ENCODE peak calls at places on chromosome 6, in four cellular contexts. One of them, this sample, is unnamed.

GRCh38 chr6:2485116-2485515 is 239.7 kb upstream of the GMDS start:
- DNase-seq in uterus: no peak
- DNase-seq in body of pancreas: peak; percentile 80
- DNase-seq in IMR-90: no peak
- DNase-seq in this sample: no peak

GRCh38 chr6:71579902-71580301 is 291.3 kb downstream of the OGFRL1 start:
- DNase-seq in body of pancreas: no peak
- DNase-seq in uterus: no peak
- DNase-seq in IMR-90: no peak
- DNase-seq in this sample: no peak

GRCh38 chr6:40713002-40713719 is 126.0 kb upstream of the LRFN2 start:
- DNase-seq in IMR-90: no peak
- DNase-seq in uterus: no peak
- DNase-seq in body of pancreas: no peak
- DNase-seq in this sample: no peak

GRCh38 chr6:115890238-115890637 is 170.5 kb downstream of the FRK start:
- DNase-seq in IMR-90: no peak
- DNase-seq in uterus: no peak
- DNase-seq in body of pancreas: no peak
- DNase-seq in this sample: no peak

GRCh38 chr6:78864957-78865356 is 2.4 kb upstream of the IRAK1BP1 start:
- DNase-seq in uterus: no peak
- DNase-seq in body of pancreas: no peak
- DNase-seq in IMR-90: no peak
- DNase-seq in this sample: no peak

GRCh38 chr6:11738681-11739375 is 39.8 kb downstream of the ADTRP start:
- DNase-seq in IMR-90: no peak
- DNase-seq in body of pancreas: no peak
- DNase-seq in uterus: no peak
- DNase-seq in this sample: no peak

GRCh38 chr6:29694637-29695036 is 13.7 kb upstream of the ZFP57 start:
- DNase-seq in body of pancreas: no peak
- DNase-seq in uterus: no peak
- DNase-seq in IMR-90: no peak
- DNase-seq in this sample: no peak

GRCh38 chr6:107731422-107732319 is 92.4 kb downstream of the SCML4 start:
- DNase-seq in uterus: no peak
- DNase-seq in body of pancreas: no peak
- DNase-seq in IMR-90: no peak
- DNase-seq in this sample: no peak

GRCh38 chr6:30876039-30876730 is 8.1 kb upstream of the DDR1 start:
- DNase-seq in uterus: peak; percentile 80
- DNase-seq in IMR-90: peak; percentile 75
- DNase-seq in body of pancreas: peak; percentile 69
- DNase-seq in this sample: peak; percentile 78

GRCh38 chr6:108675226-108676160 is 114.8 kb downstream of the FOXO3 start:
- DNase-seq in body of pancreas: no peak
- DNase-seq in uterus: no peak
- DNase-seq in IMR-90: no peak
- DNase-seq in this sample: no peak

GRCh38 chr6:170276369-170277057 is 14.4 kb downstream of the DLL1 start:
- DNase-seq in uterus: peak; percentile 82
- DNase-seq in IMR-90: no peak
- DNase-seq in body of pancreas: peak; percentile 47
- DNase-seq in this sample: peak; percentile 67
- H3K27ac ChIP-seq in uterus: peak overlapping the region; percentile 61
- H3K27ac ChIP-seq in IMR-90: no peak overlapping the region
- H3K27ac ChIP-seq in body of pancreas: no peak overlapping the region
- H3K27ac ChIP-seq in this sample: peak overlapping the region; percentile 70

DNA sequence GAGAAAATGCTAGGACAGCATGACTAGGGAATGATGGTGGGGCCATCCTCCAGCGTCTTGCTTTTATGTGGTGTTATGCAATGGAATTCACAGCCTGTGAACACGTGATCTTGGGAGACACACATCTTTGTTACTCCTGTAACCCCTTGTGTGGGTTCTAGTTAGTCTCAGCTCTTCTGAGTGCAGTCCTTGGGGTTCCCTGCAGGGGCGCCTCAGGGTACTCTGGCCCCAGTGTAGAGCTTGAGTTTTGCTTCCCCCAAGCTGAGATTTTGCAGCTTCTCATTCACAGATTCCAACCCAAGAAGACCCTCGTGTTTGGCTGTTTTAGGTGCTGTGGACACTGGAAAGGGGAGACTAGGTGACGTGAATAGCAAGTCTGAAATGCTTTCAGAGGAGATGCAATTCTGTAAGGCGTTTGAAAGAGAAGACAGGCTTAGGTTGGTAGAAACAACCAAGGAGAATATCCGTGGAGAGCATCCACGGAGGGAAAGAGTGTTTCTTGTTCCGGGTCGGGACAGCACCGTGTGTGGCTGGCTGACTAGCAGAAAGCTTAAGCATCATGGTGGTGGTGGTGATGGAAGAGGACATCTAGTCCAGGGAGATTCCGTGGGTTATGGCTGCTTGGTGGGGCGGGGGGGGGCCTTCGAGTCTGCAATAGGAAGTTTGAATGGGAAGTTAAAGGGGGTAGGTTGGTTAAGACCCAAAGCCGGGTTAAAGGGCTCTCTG is 30.1 kb downstream of the DUSP22 start:
- DNase-seq in IMR-90: no peak
- DNase-seq in uterus: no peak
- DNase-seq in body of pancreas: no peak
- DNase-seq in this sample: no peak
- H3K4me1 ChIP-seq in IMR-90: peaks cover 3% of the 10 kb centered on the region
- H3K4me1 ChIP-seq in uterus: no peaks in the 10 kb centered on the region
- H3K4me1 ChIP-seq in body of pancreas: no peaks in the 10 kb centered on the region
- H3K4me1 ChIP-seq in this sample: peaks cover under 1% of the 10 kb centered on the region

GRCh38 chr6:36873612-36874011 is 991 bp downstream of the PPIL1 start:
- DNase-seq in uterus: no peak
- DNase-seq in IMR-90: no peak
- DNase-seq in body of pancreas: no peak
- DNase-seq in this sample: no peak

GRCh38 chr6:36874016-36874442 is 574 bp downstream of the PPIL1 start:
- DNase-seq in body of pancreas: peak; percentile 74
- DNase-seq in IMR-90: peak; percentile 35
- DNase-seq in uterus: peak; percentile 37
- DNase-seq in this sample: no peak

GRCh38 chr6:36873115-36873514 is 1.5 kb downstream of the PPIL1 start:
- DNase-seq in body of pancreas: no peak
- DNase-seq in IMR-90: no peak
- DNase-seq in uterus: no peak
- DNase-seq in this sample: no peak

GRCh38 chr6:36875250-36875633 is 639 bp upstream of the PPIL1 start:
- DNase-seq in body of pancreas: no peak
- DNase-seq in uterus: no peak
- DNase-seq in IMR-90: no peak
- DNase-seq in this sample: no peak

GRCh38 chr6:36874443-36875249 is at the start of gene PPIL1:
- DNase-seq in body of pancreas: peak; percentile 90
- DNase-seq in uterus: peak; percentile 81
- DNase-seq in IMR-90: peak; percentile 90
- DNase-seq in this sample: peak; percentile 91
- TF ChIP-seq POLR2A in body of pancreas: peak; percentile 55
- TF ChIP-seq POLR2A in uterus: peak; percentile 43
- TF ChIP-seq POLR2A in IMR-90: peak; percentile 53
- TF ChIP-seq POLR2A in this sample: no peak

DNA sequence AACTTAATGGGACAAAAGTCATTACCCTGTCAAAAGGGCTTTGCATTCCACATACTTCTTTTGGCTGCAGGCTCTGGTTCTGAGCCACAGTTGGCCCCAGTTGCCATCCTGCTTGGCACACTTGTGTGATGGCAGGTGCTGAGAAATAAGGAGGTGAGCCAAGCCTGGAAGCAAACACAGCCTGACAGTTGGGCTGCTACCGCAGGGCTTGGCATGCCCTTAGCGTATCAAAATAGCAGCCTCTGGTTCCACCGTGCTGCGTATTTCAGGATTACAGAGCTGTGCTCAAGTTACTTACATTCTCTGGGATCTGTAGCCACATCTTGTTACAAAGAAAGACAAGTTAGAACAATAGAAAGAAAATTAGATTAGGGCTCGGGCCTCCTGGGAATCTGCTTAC is 11.1 kb downstream of the MTHFD1L start:
- DNase-seq in body of pancreas: peak; percentile 90
- DNase-seq in uterus: no peak
- DNase-seq in IMR-90: peak; percentile 37
- DNase-seq in this sample: peak; percentile 70
- H3K27ac ChIP-seq in body of pancreas: no peak overlapping the region
- H3K27ac ChIP-seq in uterus: no peak overlapping the region
- H3K27ac ChIP-seq in IMR-90: peak overlapping the region; percentile 10
- H3K27ac ChIP-seq in this sample: no peak overlapping the region

DNA sequence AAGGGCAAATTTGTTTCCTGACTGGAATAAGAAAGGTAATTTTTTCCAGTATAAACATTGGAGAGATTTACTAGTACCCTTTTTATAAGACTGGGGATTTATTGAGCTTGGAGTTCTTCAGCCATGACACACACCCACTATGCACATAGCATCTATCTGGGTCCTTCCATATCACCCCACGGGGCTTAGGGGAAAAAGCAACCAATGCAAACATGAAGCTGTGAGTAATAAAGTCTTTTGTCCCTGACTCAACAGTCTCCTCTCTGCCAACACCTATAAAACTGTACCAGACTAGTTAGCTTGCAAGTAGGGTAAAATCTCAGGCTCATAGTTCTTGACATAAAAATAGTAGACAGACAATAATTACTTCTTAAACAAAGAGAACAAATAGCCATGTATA is 23.4 kb downstream of the COL21A1 start:
- DNase-seq in body of pancreas: no peak
- DNase-seq in uterus: peak; percentile 38
- DNase-seq in IMR-90: peak; percentile 45
- DNase-seq in this sample: no peak
- H3K4me1 ChIP-seq in body of pancreas: no peaks in the 10 kb centered on the region
- H3K4me1 ChIP-seq in uterus: no peaks in the 10 kb centered on the region
- H3K4me1 ChIP-seq in IMR-90: no peaks in the 10 kb centered on the region
- H3K4me1 ChIP-seq in this sample: no peaks in the 10 kb centered on the region

GRCh38 chr6:69866351-69867074 is at the start of gene COL19A1:
- DNase-seq in uterus: no peak
- DNase-seq in body of pancreas: peak; percentile 29
- DNase-seq in IMR-90: no peak
- DNase-seq in this sample: peak; percentile 47
- TF ChIP-seq POLR2A in uterus: no peak
- TF ChIP-seq POLR2A in body of pancreas: no peak
- TF ChIP-seq POLR2A in IMR-90: no peak
- TF ChIP-seq POLR2A in this sample: peak; percentile 0

DNA sequence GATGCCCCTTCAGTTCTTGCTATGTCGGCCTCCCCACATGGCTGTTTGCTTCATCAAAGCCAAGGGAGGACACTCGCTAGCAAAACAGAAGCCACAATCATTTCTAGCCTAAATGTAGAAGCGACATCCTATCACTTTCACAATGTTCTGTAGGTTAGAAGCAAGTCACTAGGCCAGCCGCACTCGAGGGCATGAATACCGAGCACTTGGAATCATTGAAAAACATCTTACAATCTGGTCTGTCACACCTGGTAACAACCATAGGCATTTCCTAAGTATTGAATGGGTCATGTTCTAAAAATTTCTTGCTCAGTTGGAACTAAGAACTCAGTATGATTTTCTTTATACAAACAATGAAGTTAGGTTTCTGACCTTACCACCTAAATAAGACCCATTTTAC is 192.3 kb downstream of the AIG1 start:
- DNase-seq in body of pancreas: no peak
- DNase-seq in uterus: no peak
- DNase-seq in IMR-90: no peak
- DNase-seq in this sample: no peak
- H3K27ac ChIP-seq in body of pancreas: no peak overlapping the region
- H3K27ac ChIP-seq in uterus: no peak overlapping the region
- H3K27ac ChIP-seq in IMR-90: no peak overlapping the region
- H3K27ac ChIP-seq in this sample: no peak overlapping the region

GRCh38 chr6:156980948-156981347 is 203.8 kb downstream of the ARID1B start:
- DNase-seq in uterus: no peak
- DNase-seq in body of pancreas: no peak
- DNase-seq in IMR-90: no peak
- DNase-seq in this sample: no peak
- H3K4me1 ChIP-seq in uterus: peaks cover 10% of the 10 kb centered on the region
- H3K4me1 ChIP-seq in body of pancreas: peaks cover 36% of the 10 kb centered on the region
- H3K4me1 ChIP-seq in IMR-90: peaks cover 10% of the 10 kb centered on the region
- H3K4me1 ChIP-seq in this sample: peaks cover 8% of the 10 kb centered on the region

DNA sequence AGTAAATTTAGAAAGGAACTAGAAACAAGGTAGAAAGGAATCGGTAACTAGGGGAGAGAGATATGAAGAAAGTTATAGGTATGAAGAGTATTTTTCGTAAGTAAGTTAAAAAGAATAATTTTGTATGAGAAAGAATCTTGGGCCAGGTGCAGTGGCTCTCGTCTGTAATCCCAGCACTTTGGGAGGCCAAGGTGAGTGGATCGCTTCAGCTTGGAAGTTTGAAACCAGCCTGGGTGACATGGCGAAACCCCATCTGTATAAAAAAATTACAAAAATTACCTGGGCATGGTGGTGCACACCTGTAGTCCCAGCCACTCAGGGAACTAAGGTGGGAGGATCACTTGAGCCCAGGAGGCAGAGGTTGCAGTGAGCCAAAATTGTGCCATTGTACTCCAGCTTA is 42.0 kb downstream of the TCP11 start:
- DNase-seq in uterus: no peak
- DNase-seq in IMR-90: no peak
- DNase-seq in body of pancreas: no peak
- DNase-seq in this sample: no peak
- TF ChIP-seq POLR2A in uterus: no peak
- TF ChIP-seq POLR2A in IMR-90: no peak
- TF ChIP-seq POLR2A in body of pancreas: no peak
- TF ChIP-seq POLR2A in this sample: no peak

GRCh38 chr6:106547961-106548453 is 81.3 kb downstream of the RTN4IP1 start:
- DNase-seq in IMR-90: peak; percentile 85
- DNase-seq in body of pancreas: no peak
- DNase-seq in uterus: peak; percentile 26
- DNase-seq in this sample: no peak

GRCh38 chr6:106549521-106549920 is 79.8 kb downstream of the RTN4IP1 start:
- DNase-seq in uterus: no peak
- DNase-seq in body of pancreas: no peak
- DNase-seq in IMR-90: no peak
- DNase-seq in this sample: no peak

GRCh38 chr6:106547053-106547414 is 82.3 kb downstream of the RTN4IP1 start:
- DNase-seq in IMR-90: no peak
- DNase-seq in uterus: no peak
- DNase-seq in body of pancreas: no peak
- DNase-seq in this sample: no peak

GRCh38 chr6:106547556-106547955 is 81.7 kb downstream of the RTN4IP1 start:
- DNase-seq in body of pancreas: no peak
- DNase-seq in IMR-90: no peak
- DNase-seq in uterus: no peak
- DNase-seq in this sample: no peak

DNA sequence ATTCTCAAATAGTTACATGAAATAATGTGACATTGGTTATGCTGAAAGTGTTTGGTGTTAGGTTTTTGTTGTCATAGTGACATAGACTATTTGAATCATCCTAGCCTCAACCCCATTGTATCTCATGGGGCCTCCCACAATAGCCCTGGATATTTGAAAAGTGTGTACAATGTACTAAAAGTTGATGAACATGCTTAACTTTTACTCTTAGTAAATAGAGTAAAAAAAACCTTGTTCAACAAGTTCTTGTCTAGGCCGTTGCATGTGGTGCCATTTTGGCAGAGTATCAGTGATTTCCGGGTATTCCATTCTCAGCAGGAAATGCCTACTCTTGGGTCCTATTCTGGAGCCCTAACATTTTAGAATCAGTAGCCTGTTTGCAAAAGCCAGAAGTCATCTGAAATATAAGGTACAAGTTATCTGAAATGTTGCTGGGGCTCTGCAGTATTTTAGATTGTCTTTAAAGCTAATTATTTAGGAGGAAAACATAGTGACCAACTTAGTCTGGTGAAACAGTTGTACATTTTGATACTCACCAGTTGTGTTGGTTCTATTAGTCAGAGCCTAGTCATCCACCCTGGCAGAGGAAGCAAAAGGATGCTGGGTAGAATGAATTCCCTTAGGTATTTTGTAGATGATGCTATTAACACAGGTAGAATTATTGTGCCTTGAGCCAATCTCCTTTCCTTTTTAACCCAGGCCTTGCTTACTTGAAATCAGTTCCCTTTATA is 82.8 kb downstream of the RTN4IP1 start:
- DNase-seq in IMR-90: peak; percentile 84
- DNase-seq in body of pancreas: no peak
- DNase-seq in uterus: no peak
- DNase-seq in this sample: no peak
- H3K27ac ChIP-seq in IMR-90: peak overlapping the region; percentile 7
- H3K27ac ChIP-seq in body of pancreas: no peak overlapping the region
- H3K27ac ChIP-seq in uterus: no peak overlapping the region
- H3K27ac ChIP-seq in this sample: no peak overlapping the region